ENCODE peak calls at places on chromosomes 7 and 10, in seven cellular contexts. E is hepatocyte, B is GM13977, S is Calu3, M is GM20000, K is SK-N-SH, I is transverse colon. J is an unnamed sample.

GRCh38 chr7:138425026-138425425 is 35.0 kb upstream of the TRIM24 start:
- DNase-seq in B (no peak), K (no peak), M (no peak), E (no peak), I (no peak), S (no peak), J (no peak)

GRCh38 chr10:99467236-99467999 is 37.0 kb upstream of the GOT1 start:
- DNase-seq in B (no peak), S (no peak), M (no peak), K (no peak), E (no peak), I (no peak), J (no peak)

GRCh38 chr10:60032723-60033122 is 126.4 kb upstream of the CCDC6 start:
- DNase-seq in K (peak), B (peak), S (peak), I (peak), M (peak), E (peak), J (peak)

GRCh38 chr10:80484243-80484642 is 30.1 kb downstream of the TSPAN14 start:
- DNase-seq in B (no peak), M (no peak), I (peak), K (no peak), E (no peak), S (no peak), J (peak)

GRCh38 chr10:7915923-7916322 is 97.6 kb downstream of the TAF3 start:
- DNase-seq in B (no peak), I (no peak), K (no peak), S (no peak), M (no peak), E (no peak), J (no peak)

GRCh38 chr7:143214789-143215679 is 6.8 kb upstream of the TAS2R40 start:
- DNase-seq in M (peak), I (peak), E (peak), B (peak), K (peak), S (peak), J (peak)

GRCh38 chr10:6416892-6417512 is 163.1 kb downstream of the PRKCQ start:
- DNase-seq in E (peak), M (peak), B (peak), K (peak), S (peak), I (no peak), J (no peak)

GRCh38 chr10:12221323-12222298 is 25.6 kb downstream of the CDC123 start:
- DNase-seq in M (no peak), S (peak), B (no peak), I (no peak), E (no peak), K (no peak), J (no peak)

GRCh38 chr7:1669486-1669951 is 558 bp upstream of the ELFN1 start:
- DNase-seq in M (no peak), E (peak), K (peak), I (no peak), S (no peak), B (peak), J (peak)

GRCh38 chr7:133545613-133546012 is 292.7 kb downstream of the EXOC4 start:
- DNase-seq in I (no peak), E (no peak), B (no peak), S (peak), K (no peak), M (no peak), J (no peak)

GRCh38 chr10:78648256-78648860 is 420.4 kb upstream of the ZMIZ1 start:
- DNase-seq in E (no peak), S (no peak), I (no peak), B (no peak), M (no peak), K (no peak), J (no peak)

GRCh38 chr10:13704969-13705368 is 118.2 kb downstream of the PRPF18 start:
- DNase-seq in S (no peak), M (no peak), K (no peak), B (no peak), I (no peak), E (no peak), J (no peak)

GRCh38 chr7:123039269-123039668 is 43.8 kb upstream of the TAS2R16 start:
- DNase-seq in K (no peak), S (no peak), I (no peak), M (no peak), B (no peak), E (no peak), J (no peak)

GRCh38 chr7:123500878-123501489 is 33.4 kb downstream of the IQUB start:
- DNase-seq in B (no peak), M (no peak), S (no peak), K (no peak), E (no peak), I (no peak), J (no peak)

GRCh38 chr7:861222-861621 is 15.1 kb upstream of the GET4 start:
- DNase-seq in B (no peak), I (peak), S (no peak), E (peak), M (no peak), K (no peak), J (no peak)

GRCh38 chr10:45111509-45111908 is 110.8 kb downstream of the ZNF22 start:
- DNase-seq in B (no peak), M (no peak), E (no peak), I (no peak), S (no peak), K (no peak), J (no peak)

GRCh38 chr7:37765872-37766525 is 82.4 kb upstream of the NME8 start:
- DNase-seq in S (no peak), E (no peak), B (peak), K (no peak), M (peak), I (no peak), J (peak)

GRCh38 chr7:23055582-23056178 is 41.8 kb upstream of the HYCC1 start:
- DNase-seq in E (peak), S (peak), K (peak), B (peak), I (peak), M (peak), J (peak)

GRCh38 chr10:77547651-77548050 is 90.0 kb downstream of the KCNMA1 start:
- DNase-seq in I (no peak), B (no peak), M (no peak), K (no peak), E (no peak), S (no peak), J (no peak)

GRCh38 chr10:127991543-127992255 is 84.8 kb downstream of the PTPRE start:
- DNase-seq in M (no peak), E (no peak), S (no peak), I (no peak), K (no peak), B (no peak), J (no peak)

GRCh38 chr7:43791-44540 is 148.4 kb upstream of the FAM20C start:
- DNase-seq in B (no peak), S (no peak), I (peak), M (no peak), K (no peak), E (no peak), J (no peak)

GRCh38 chr10:62527019-62527827 is 153.1 kb downstream of the ZNF365 start:
- DNase-seq in I (peak), K (no peak), B (no peak), M (no peak), E (no peak), S (no peak), J (no peak)

GRCh38 chr7:114931656-114932011 is 9.7 kb downstream of the MDFIC start:
- DNase-seq in S (no peak), M (no peak), I (peak), E (no peak), B (no peak), K (no peak), J (no peak)

GRCh38 chr7:3063016-3063753 is 19.5 kb upstream of the CARD11 start:
- DNase-seq in S (no peak), B (peak), K (no peak), E (no peak), I (peak), M (peak), J (no peak)

GRCh38 chr10:122341141-122341810 is 33.2 kb upstream of the PLEKHA1 start:
- DNase-seq in I (no peak), S (no peak), B (no peak), E (no peak), M (no peak), K (no peak), J (no peak)

GRCh38 chr10:71735709-71736569 is 16.4 kb upstream of the C10orf105 start:
- DNase-seq in K (no peak), S (no peak), E (no peak), I (peak), B (no peak), M (peak), J (peak)

GRCh38 chr10:24981161-24981710 is 28.8 kb upstream of the PRTFDC1 start:
- DNase-seq in S (no peak), K (no peak), B (no peak), E (no peak), M (no peak), I (no peak), J (no peak)

GRCh38 chr7:132588596-132588995 is 12.3 kb upstream of the PLXNA4 start:
- DNase-seq in E (no peak), M (no peak), S (no peak), K (no peak), B (no peak), I (no peak), J (no peak)

GRCh38 chr7:112970771-112971170 is 115.9 kb downstream of the GPR85 start:
- DNase-seq in S (no peak), E (no peak), B (no peak), M (no peak), K (peak), I (no peak), J (no peak)
- TF ChIP-seq CTCF in S (no peak), E (no peak), B (no peak), M (no peak), K (peak), I (no peak), J (no peak)

GRCh38 chr10:117226813-117227451 is 14.0 kb upstream of the SLC18A2 start:
- DNase-seq in I (peak), M (peak), S (peak), B (peak), K (peak), E (peak), J (no peak)
- TF ChIP-seq CTCF in I (peak), M (peak), S (peak), B (peak), K (peak), E (peak), J (peak)

GRCh38 chr7:27179503-27180430 is 5.3 kb downstream of the HOXA11 start:
- DNase-seq in I (peak), B (peak), M (peak), S (peak), K (peak), E (peak), J (peak)
- TF ChIP-seq CTCF in I (peak), B (peak), M (peak), S (peak), K (peak), E (peak), J (peak)

GRCh38 chr7:101410743-101411476 is 48.2 kb downstream of the COL26A1 start:
- DNase-seq in B (peak), I (peak), E (peak), M (peak), S (peak), K (peak), J (no peak)

GRCh38 chr7:101412976-101413375 is 50.3 kb downstream of the COL26A1 start:
- DNase-seq in M (no peak), E (no peak), I (no peak), K (no peak), B (no peak), S (no peak), J (no peak)

GRCh38 chr7:101405474-101406067 is 42.9 kb downstream of the COL26A1 start:
- DNase-seq in E (no peak), K (no peak), S (no peak), I (no peak), B (no peak), M (no peak), J (no peak)

DNA sequence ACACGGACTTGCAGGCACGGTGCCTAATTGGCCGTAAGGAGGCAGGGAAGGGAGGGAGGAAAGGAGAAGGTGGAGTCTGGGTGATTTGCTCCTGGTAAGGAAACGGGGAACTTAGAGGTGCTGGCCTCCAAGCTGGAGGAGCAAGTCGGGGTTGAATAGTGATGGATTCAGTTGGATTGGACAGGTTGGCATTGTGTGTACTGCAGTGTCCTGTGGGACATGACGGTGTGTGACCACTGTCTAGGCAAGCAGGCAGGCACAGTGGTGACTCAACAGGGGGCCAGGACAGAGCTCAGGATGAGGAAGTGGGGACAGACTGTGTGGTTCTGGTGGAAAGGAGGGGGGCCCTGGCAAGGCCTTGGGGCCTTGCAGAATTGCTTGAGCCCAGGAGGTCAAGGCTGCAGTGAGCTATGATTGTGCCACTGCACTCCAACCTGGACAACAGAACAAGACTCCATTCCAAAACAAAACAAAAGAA is 48.8 kb downstream of the COL26A1 start:
- DNase-seq in K (no peak), E (no peak), B (no peak), I (no peak), S (no peak), M (no peak), J (peak)
- TF ChIP-seq CTCF in K (no peak), E (no peak), B (no peak), I (no peak), S (no peak), M (no peak), J (peak)

DNA sequence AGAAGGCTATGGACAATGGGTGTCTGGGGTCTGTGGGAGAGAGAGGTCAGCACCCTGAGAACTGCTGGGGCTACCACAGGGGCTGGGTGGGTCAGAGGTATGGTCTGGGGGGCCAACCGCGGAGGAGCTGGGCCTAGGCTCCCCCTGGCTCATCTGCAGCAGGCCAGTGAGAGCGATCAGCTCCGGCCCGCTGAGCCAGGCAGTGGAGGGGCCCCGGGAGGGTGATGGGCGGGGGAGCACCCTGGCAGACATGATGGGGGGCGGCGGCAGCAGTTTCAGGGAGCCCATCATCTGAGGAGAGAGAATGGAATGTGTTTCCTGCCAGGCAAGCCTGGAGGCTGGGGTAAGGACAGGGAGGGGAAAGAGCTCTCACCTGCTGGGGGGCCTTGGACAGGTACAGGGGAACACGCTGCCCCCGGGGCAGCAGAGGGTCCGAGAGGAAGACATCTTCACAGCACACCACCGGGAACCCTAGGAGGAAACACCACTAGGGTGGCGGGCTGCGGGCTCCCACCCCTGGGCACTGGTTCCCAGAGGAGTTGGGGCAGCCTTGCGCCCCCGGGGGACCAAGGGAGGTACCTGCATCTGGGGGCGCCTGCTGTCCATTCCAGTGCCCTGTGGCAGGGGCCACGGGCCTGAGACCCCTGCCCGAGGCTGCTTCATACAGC is 1.3 kb downstream of the SAP25 start:
- DNase-seq in E (no peak), S (no peak), K (peak), M (no peak), B (no peak), I (no peak), J (no peak)
- TF ChIP-seq CTCF in E (no peak), S (no peak), K (no peak), M (no peak), B (no peak), I (no peak), J (no peak)

DNA sequence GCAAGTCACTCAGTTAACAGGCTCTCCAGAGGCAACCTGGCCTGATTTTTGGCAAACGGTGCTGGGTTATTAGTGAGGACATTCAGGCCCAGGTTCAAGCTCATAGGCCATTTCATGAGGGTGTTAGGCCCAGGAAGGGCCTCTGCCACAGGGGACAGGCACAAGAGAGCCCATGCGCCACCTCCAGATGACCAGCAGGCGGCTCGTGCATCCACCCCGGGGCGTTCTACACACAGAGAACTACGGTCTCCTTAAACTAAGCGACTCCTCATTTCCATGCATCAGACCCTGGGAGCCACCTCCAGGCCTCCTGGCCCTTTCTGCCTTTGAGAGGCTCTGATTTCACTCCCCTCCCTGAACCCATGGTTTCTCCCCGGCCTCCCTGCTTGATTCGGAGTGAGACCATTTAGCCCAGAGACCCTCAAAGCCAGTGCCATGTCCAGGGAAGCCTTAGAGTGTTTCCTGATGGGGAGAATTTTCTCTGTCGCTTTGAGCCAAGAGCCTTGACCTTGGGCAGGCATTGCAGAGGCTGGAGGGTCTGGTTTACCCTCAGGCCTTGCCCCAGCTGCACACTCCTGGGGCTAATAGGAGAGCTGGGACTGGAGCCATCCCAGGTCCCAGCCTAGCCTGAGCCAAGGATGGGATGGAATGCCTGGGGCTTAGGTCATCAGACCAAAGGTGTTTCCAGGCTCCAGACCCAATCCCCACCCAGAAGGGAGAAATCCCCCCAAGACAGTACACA is 188.0 kb downstream of the GRID1 start:
- DNase-seq in M (no peak), K (peak), B (no peak), S (peak), I (no peak), E (peak), J (no peak)
- TF ChIP-seq CTCF in M (no peak), K (no peak), B (peak), S (peak), I (peak), E (no peak), J (peak)